ENCODE peak calls at places on chromosome 12, in ten cellular contexts. I is transverse colon; W is WERI-Rb-1; P is BE2C; L is A673; O is endodermal cell; X is CD8-positive, alpha-beta memory T cell; C is fibroblast of mammary gland; S is body of pancreas; Z is right lobe of liver. G is an unnamed sample.

GRCh38 chr12:27061317-27061716 is 21.1 kb downstream of the C12orf71 start:
- DNase-seq in Z (no peak), C (no peak), S (no peak), P (no peak), X (no peak), L (no peak), I (no peak), W (no peak), O (no peak), G (no peak)

GRCh38 chr12:34607520-34608195 is 585.4 kb downstream of the ALG10 start:
- DNase-seq in O (no peak), I (no peak), W (no peak), X (no peak), P (no peak), L (no peak), C (no peak), S (no peak), Z (no peak), G (no peak)

GRCh38 chr12:47870175-47870781 is 34.5 kb downstream of the VDR start:
- DNase-seq in I (peak; percentile 62), W (peak; percentile 56), O (peak; percentile 91), P (peak; percentile 58), C (peak; percentile 39), S (peak; percentile 46), X (no peak), Z (peak; percentile 78), L (no peak), G (no peak)

GRCh38 chr12:84764006-84764405 is 148.6 kb downstream of the SLC6A15 start:
- DNase-seq in O (no peak), C (no peak), I (no peak), Z (no peak), W (no peak), P (no peak), L (no peak), S (no peak), X (no peak), G (no peak)

GRCh38 chr12:82964446-82964845 is 277.7 kb downstream of the TMTC2 start:
- DNase-seq in S (no peak), X (no peak), Z (no peak), L (no peak), O (no peak), P (peak; percentile 24), C (no peak), I (no peak), W (no peak), G (no peak)

GRCh38 chr12:114306646-114307045 is 99.3 kb downstream of the TBX5 start:
- DNase-seq in L (no peak), I (no peak), C (peak; percentile 81), P (no peak), X (no peak), O (no peak), Z (no peak), S (no peak), W (no peak), G (no peak)

GRCh38 chr12:107437954-107438353 is 247.6 kb upstream of the PWP1 start:
- DNase-seq in S (no peak), C (no peak), L (no peak), W (no peak), X (no peak), Z (no peak), I (no peak), P (no peak), O (no peak), G (no peak)

GRCh38 chr12:89824822-89825221 is 116.2 kb upstream of the ATP2B1 start:
- DNase-seq in P (no peak), S (no peak), C (no peak), W (no peak), X (no peak), I (no peak), L (no peak), O (no peak), Z (no peak), G (no peak)

GRCh38 chr12:3042394-3042793 is 34.8 kb upstream of the TSPAN9 start:
- DNase-seq in X (no peak), S (peak; percentile 48), L (peak; percentile 17), O (no peak), P (peak; percentile 55), I (no peak), C (no peak), Z (peak; percentile 60), W (no peak), G (no peak)

GRCh38 chr12:109740694-109741245 is 27.1 kb downstream of the FAM222A start:
- DNase-seq in L (no peak), S (peak; percentile 10), I (no peak), O (peak; percentile 66), X (no peak), Z (peak; percentile 30), C (no peak), W (peak; percentile 5), P (peak; percentile 11), G (peak; percentile 22)

GRCh38 chr12:32284561-32284960 is 114.8 kb upstream of the FGD4 start:
- DNase-seq in P (no peak), L (no peak), Z (no peak), O (no peak), S (no peak), W (no peak), I (no peak), X (no peak), C (no peak), G (no peak)

GRCh38 chr12:32290411-32290810 is 108.9 kb upstream of the FGD4 start:
- DNase-seq in S (no peak), O (no peak), W (no peak), Z (no peak), C (peak; percentile 38), X (no peak), P (no peak), L (no peak), I (no peak), G (no peak)

GRCh38 chr12:32281098-32281497 is 118.3 kb upstream of the FGD4 start:
- DNase-seq in O (no peak), S (no peak), P (no peak), Z (no peak), C (no peak), L (no peak), X (no peak), I (no peak), W (no peak), G (no peak)

DNA sequence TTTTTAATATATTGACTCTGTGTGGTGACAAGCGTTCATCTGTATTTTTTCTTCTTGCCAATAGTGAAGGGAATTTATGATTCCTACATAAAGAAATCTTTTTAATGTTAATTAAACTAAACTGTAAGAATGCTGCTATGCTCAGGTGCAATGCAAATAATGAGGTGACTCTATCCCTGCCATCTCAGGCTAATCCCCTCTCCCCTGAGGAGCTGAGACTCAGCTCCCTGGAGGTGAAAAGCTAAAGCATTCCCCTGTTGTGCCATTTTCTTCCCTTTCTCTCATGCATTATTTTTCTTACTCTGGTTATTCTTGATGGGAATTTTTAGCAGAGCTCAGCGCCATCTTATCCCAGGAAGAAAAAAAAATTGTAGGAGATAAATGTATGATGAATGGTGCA is 113.9 kb upstream of the FGD4 start:
- DNase-seq in L (no peak), S (no peak), W (no peak), O (no peak), C (no peak), I (no peak), Z (no peak), X (no peak), P (no peak), G (no peak)
- H3K4me3 ChIP-seq in L (no peak overlapping the region), S (no peak overlapping the region), W (no peak overlapping the region), O (peak overlapping the region; percentile 53), C (no peak overlapping the region), I (no peak overlapping the region), Z (no peak overlapping the region), X (no peak overlapping the region), P (no peak overlapping the region), G (no peak overlapping the region)

DNA sequence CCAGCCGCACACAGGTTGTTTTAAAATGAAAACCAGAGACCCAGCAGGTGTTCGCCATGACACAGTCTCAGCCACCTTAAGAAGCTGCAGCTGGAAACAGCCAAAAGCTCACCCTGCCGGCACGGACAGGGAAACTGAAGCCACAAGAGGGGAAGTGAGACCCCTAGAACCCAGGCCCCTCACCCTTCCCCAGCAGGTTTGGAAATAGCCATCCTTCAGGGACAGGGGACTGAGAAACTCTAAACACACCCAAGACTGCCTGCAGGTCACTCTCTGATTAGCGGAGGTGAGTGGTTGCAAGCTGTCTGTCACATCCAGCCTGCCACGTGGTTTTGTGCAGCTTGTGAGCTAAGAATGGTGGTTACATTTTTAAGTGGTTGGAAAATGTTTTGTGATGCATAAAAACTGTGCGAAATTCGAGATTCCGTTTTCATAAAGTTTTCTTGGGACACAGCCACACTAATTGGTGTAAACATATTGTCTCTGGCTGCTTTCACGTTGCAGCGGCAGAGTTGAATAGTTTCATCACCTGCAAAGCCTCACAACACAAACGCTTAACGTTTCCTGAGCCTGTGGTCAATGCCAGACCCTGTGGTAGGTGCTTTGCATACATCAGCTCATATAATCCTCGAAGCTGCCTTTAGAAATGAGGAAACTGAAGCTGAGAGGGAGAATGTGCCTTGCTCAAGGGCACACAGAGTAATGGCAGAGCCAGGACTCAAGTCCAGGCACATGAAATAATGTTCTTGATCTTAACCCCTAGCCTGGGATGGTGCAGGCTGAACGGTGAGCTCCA is 1.7 kb upstream of the SELPLG start:
- DNase-seq in Z (no peak), P (no peak), C (no peak), W (no peak), L (no peak), I (peak; percentile 71), S (no peak), X (peak; percentile 42), O (peak; percentile 75), G (no peak)
- H3K4me3 ChIP-seq in Z (no peak overlapping the region), P (no peak overlapping the region), C (no peak overlapping the region), W (no peak overlapping the region), L (no peak overlapping the region), I (no peak overlapping the region), S (no peak overlapping the region), X (peak overlapping the region; percentile 87), O (no peak overlapping the region), G (no peak overlapping the region)

GRCh38 chr12:93974252-93974651 is 174.1 kb upstream of the PLXNC1 start:
- DNase-seq in W (no peak), L (no peak), I (no peak), C (no peak), Z (no peak), S (no peak), X (no peak), O (no peak), P (no peak), G (no peak)
- H3K4me3 ChIP-seq in W (no peak overlapping the region), L (no peak overlapping the region), I (no peak overlapping the region), C (no peak overlapping the region), Z (no peak overlapping the region), S (no peak overlapping the region), X (no peak overlapping the region), O (no peak overlapping the region), P (no peak overlapping the region), G (no peak overlapping the region)

GRCh38 chr12:33486058-33486457 is 46.4 kb upstream of the SYT10 start:
- DNase-seq in C (no peak), P (no peak), W (no peak), X (no peak), O (no peak), L (no peak), I (no peak), Z (no peak), S (no peak), G (no peak)

GRCh38 chr12:33484161-33484560 is 44.5 kb upstream of the SYT10 start:
- DNase-seq in C (no peak), Z (no peak), S (no peak), W (no peak), I (no peak), L (no peak), O (no peak), X (no peak), P (no peak), G (no peak)

DNA sequence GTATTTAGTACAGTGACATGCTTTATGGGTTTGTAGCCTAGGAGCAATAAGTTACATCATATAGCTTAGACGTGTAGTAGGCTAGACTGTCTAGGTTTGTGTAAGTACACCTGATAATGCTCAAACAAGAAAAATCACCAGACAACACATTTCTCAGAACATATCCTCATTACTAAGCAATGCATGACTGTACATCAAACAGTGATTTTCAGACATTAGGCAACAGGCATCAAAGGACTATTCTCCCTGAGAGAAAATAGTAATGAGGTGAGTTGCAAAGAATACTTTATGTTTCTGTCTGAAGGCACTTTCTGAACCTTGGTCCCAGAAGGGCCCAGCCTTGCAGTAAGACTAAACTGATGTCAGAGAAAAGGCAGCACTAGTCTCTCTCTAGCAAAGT is 48.4 kb upstream of the SYT10 start:
- DNase-seq in O (no peak), W (no peak), X (no peak), Z (no peak), C (no peak), S (no peak), I (no peak), P (no peak), L (no peak), G (no peak)
- H3K4me3 ChIP-seq in O (peak overlapping the region; percentile 6), W (no peak overlapping the region), X (no peak overlapping the region), Z (no peak overlapping the region), C (no peak overlapping the region), S (no peak overlapping the region), I (no peak overlapping the region), P (no peak overlapping the region), L (no peak overlapping the region), G (no peak overlapping the region)

G was measured in mucosa of descending colon.